ENCODE peak calls at places on chromosomes 2 and 18, in six cellular contexts. H is RWPE1; I is D341Med; Q is stimulated activated naive B cell treated with anti-CD40 and anti-IgM and Interleukin-4, amounts not matched to agents 10 μg/mL and 1 μg/mL and 100 μg/mL, for 72 hours; T is naive thymus-derived CD4-positive, alpha-beta T cell; M is cardiac fibroblast. O is an unnamed sample.

GRCh38 chr18:72181241-72181764 is 362.8 kb downstream of the CBLN2 start:
- DNase-seq in H (no peak), I (no peak), Q (peak), T (no peak), M (no peak), O (no peak)

GRCh38 chr2:176652300-176653182 is 383.3 kb downstream of the MTX2 start:
- DNase-seq in H (peak), I (peak), Q (no peak), T (no peak), M (peak), O (peak)

GRCh38 chr2:106960633-106961205 is 74.8 kb upstream of the ST6GAL2 start:
- DNase-seq in H (no peak), I (no peak), Q (no peak), T (no peak), M (no peak), O (peak)

GRCh38 chr2:16738361-16739225 is 73.0 kb upstream of the CYRIA start:
- DNase-seq in H (peak), I (no peak), Q (no peak), T (no peak), M (no peak), O (no peak)

GRCh38 chr18:50819027-50819726 is 639 bp downstream of the MRO start:
- DNase-seq in H (peak), I (peak), Q (no peak), T (no peak), M (peak), O (peak)

GRCh38 chr2:25073914-25074313 is 32.0 kb downstream of the EFR3B start:
- DNase-seq in H (no peak), I (no peak), Q (no peak), T (no peak), M (no peak), O (no peak)

GRCh38 chr2:168346725-168347477 is 99.5 kb upstream of the STK39 start:
- DNase-seq in H (peak), I (peak), Q (peak), T (peak), M (peak), O (peak)

GRCh38 chr18:55048892-55049291 is 89.6 kb upstream of the CCDC68 start:
- DNase-seq in H (peak), I (no peak), Q (no peak), T (no peak), M (peak), O (peak)

GRCh38 chr2:161796192-161796591 is 172.0 kb downstream of the SLC4A10 start:
- DNase-seq in H (peak), I (no peak), Q (no peak), T (no peak), M (peak), O (no peak)

O was measured in mesenchymal stem cell.